ENCODE peak calls at places on chromosomes 16 and 17, in four cellular contexts. B is activated naive CD4-positive, alpha-beta T cell treated with anti-CD3 and anti-CD28 coated beads, Interleukin-2, amount 10 ng/mL, durations not matched to agents 7 days and 5 days; P is psoas muscle; U is Calu3. A is an unnamed sample.

GRCh38 chr16:55955845-55956244 is 80.7 kb upstream of the CES5A start:
- DNase-seq in P (peak), U (no peak), B (no peak), A (no peak)

GRCh38 chr16:31874354-31875111 is 926 bp downstream of the ZNF267 start:
- DNase-seq in P (no peak), U (peak), B (peak), A (peak)

GRCh38 chr16:3734758-3735221 is 17.5 kb upstream of the TRAP1 start:
- DNase-seq in P (no peak), U (no peak), B (no peak), A (no peak)

GRCh38 chr16:57590654-57591085 is 37.8 kb upstream of the ADGRG1 start:
- DNase-seq in B (no peak), U (peak), P (no peak), A (peak)

GRCh38 chr16:81492965-81493754 is 48.6 kb downstream of the CMIP start:
- DNase-seq in U (no peak), B (no peak), P (no peak), A (no peak)

GRCh38 chr16:90057738-90058173 is 19.4 kb downstream of the PRDM7 start:
- DNase-seq in B (no peak), U (no peak), P (no peak), A (peak)

GRCh38 chr16:85428168-85428898 is 184.8 kb upstream of the GSE1 start:
- DNase-seq in P (peak), U (peak), B (peak), A (peak)

GRCh38 chr17:35052780-35053179 is 10.7 kb downstream of the RFFL start:
- DNase-seq in P (no peak), U (no peak), B (no peak), A (no peak)

GRCh38 chr17:70107441-70107840 is 32.4 kb downstream of the KCNJ16 start:
- DNase-seq in P (no peak), U (no peak), B (no peak), A (no peak)

GRCh38 chr16:75116081-75116910 is at the start of gene LDHD:
- DNase-seq in P (peak), B (no peak), U (peak), A (peak)

GRCh38 chr17:14197582-14197981 is 39.1 kb downstream of the CDRT15 start:
- DNase-seq in B (peak), P (no peak), U (no peak), A (no peak)

GRCh38 chr17:65013613-65014391 is 42.7 kb downstream of the GNA13 start:
- DNase-seq in P (no peak), U (no peak), B (peak), A (peak)

GRCh38 chr17:46944931-46945330 is 22.0 kb downstream of the GOSR2 start:
- DNase-seq in B (no peak), U (peak), P (no peak), A (no peak)

GRCh38 chr17:42866631-42867575 is 15.9 kb downstream of the AOC3 start:
- DNase-seq in B (no peak), P (no peak), U (no peak), A (no peak)

GRCh38 chr17:55903028-55903690 is 152.3 kb downstream of the PCTP start:
- DNase-seq in U (no peak), P (no peak), B (no peak), A (no peak)

A was measured in brain microvascular endothelial cell.